ENCODE peak calls at places on chromosomes 6 and 20, in four cellular contexts. C, E, X and A are unnamed samples.

GRCh38 chr6:153965996-153966395 is 73.0 kb upstream of the OPRM1 start:
- DNase-seq in C (peak; percentile 18), E (peak; percentile 56), X (peak; percentile 34), A (no peak)

GRCh38 chr6:65780691-65781090 is 73.7 kb upstream of the EYS start:
- DNase-seq in C (no peak), E (no peak), X (no peak), A (no peak)

GRCh38 chr6:116933488-116933887 is 56.4 kb downstream of the RFX6 start:
- DNase-seq in C (no peak), E (no peak), X (no peak), A (no peak)

GRCh38 chr20:22680031-22680740 is 95.8 kb upstream of the FOXA2 start:
- DNase-seq in C (no peak), E (no peak), X (no peak), A (no peak)

GRCh38 chr6:73923899-73924485 is 228.0 kb downstream of the CD109 start:
- DNase-seq in C (peak; percentile 59), E (peak; percentile 68), X (no peak), A (no peak)

GRCh38 chr20:23077277-23077676 is 8.8 kb downstream of the CD93 start:
- DNase-seq in C (no peak), E (no peak), X (no peak), A (no peak)

GRCh38 chr6:145147559-145147958 is 587.8 kb downstream of the EPM2A start:
- DNase-seq in C (no peak), E (no peak), X (no peak), A (no peak)

GRCh38 chr20:14879020-14879697 is 541.7 kb upstream of the FLRT3 start:
- DNase-seq in C (peak; percentile 70), E (peak; percentile 18), X (peak; percentile 4), A (no peak)

GRCh38 chr20:57977588-57977987 is 250.9 kb downstream of the ANKRD60 start:
- DNase-seq in C (no peak), E (no peak), X (no peak), A (no peak)

GRCh38 chr20:17809714-17810631 is 110.2 kb downstream of the BANF2 start:
- DNase-seq in C (peak; percentile 71), E (no peak), X (no peak), A (no peak)

GRCh38 chr6:125154184-125155135 is 887 bp downstream of the TPD52L1 start:
- DNase-seq in C (no peak), E (no peak), X (peak; percentile 26), A (peak; percentile 32)

GRCh38 chr20:58485326-58485725 is 29.9 kb downstream of the APCDD1L start:
- DNase-seq in C (no peak), E (no peak), X (no peak), A (no peak)

GRCh38 chr6:152341596-152341995 is 295.6 kb downstream of the SYNE1 start:
- DNase-seq in C (no peak), E (no peak), X (no peak), A (no peak)

GRCh38 chr20:19129976-19130612 is 82.3 kb upstream of the SLC24A3 start:
- DNase-seq in C (no peak), E (no peak), X (no peak), A (no peak)

GRCh38 chr6:49409951-49410542 is 53.0 kb downstream of the MMUT start:
- DNase-seq in C (peak; percentile 83), E (peak; percentile 83), X (peak; percentile 58), A (peak; percentile 69)

GRCh38 chr20:20956586-20956985 is 149.6 kb downstream of the LINC00237 start:
- DNase-seq in C (no peak), E (no peak), X (no peak), A (no peak)

GRCh38 chr6:38644951-38645350 is 5.2 kb upstream of the BTBD9 start:
- DNase-seq in C (no peak), E (no peak), X (no peak), A (no peak)

GRCh38 chr6:168091381-168092264 is 12.6 kb upstream of the FRMD1 start:
- DNase-seq in C (no peak), E (no peak), X (no peak), A (no peak)

GRCh38 chr6:6818078-6818639 is 229.6 kb downstream of the LY86 start:
- DNase-seq in C (no peak), E (no peak), X (no peak), A (no peak)

GRCh38 chr6:80437186-80437585 is 330.7 kb downstream of the BCKDHB start:
- DNase-seq in C (peak; percentile 51), E (no peak), X (no peak), A (no peak)